ENCODE peak calls at places on chromosomes 2 and 18, in four cellular contexts. T is mesenteric fat pad; H is stimulated activated naive B cell treated with anti-CD40 and anti-IgM and Interleukin-4, amounts not matched to agents 10 μg/mL and 1 μg/mL and 100 μg/mL, for 72 hours; V is NCI-H1105. G is an unnamed sample.

GRCh38 chr2:104562537-104562936 is 291.4 kb upstream of the POU3F3 start:
- DNase-seq in T (no peak), H (no peak), V (no peak), G (no peak)

GRCh38 chr18:58682429-58683069 is 11.3 kb downstream of the MALT1 start:
- DNase-seq in T (no peak), H (no peak), V (peak; percentile 42), G (peak; percentile 38)

GRCh38 chr18:58856881-58857280 is 7.8 kb upstream of the ZNF532 start:
- DNase-seq in T (no peak), H (no peak), V (no peak), G (no peak)

GRCh38 chr2:179260224-179260623 is 4.4 kb downstream of the SESTD1 start:
- DNase-seq in T (no peak), H (no peak), V (no peak), G (no peak)

GRCh38 chr2:18991177-18992168 is 366.9 kb downstream of the OSR1 start:
- DNase-seq in T (no peak), H (no peak), V (peak; percentile 91), G (peak; percentile 84)

GRCh38 chr2:176145085-176145969 is 6.0 kb upstream of the HOXD4 start:
- DNase-seq in T (no peak), H (no peak), V (no peak), G (no peak)

GRCh38 chr2:28318023-28318422 is 74.6 kb upstream of the FOSL2 start:
- DNase-seq in T (peak; percentile 12), H (no peak), V (no peak), G (no peak)

GRCh38 chr2:18149660-18150246 is 271.3 kb downstream of the KCNS3 start:
- DNase-seq in T (no peak), H (no peak), V (peak; percentile 50), G (peak; percentile 27)

GRCh38 chr18:231563-231962 is 36.3 kb downstream of the THOC1 start:
- DNase-seq in T (no peak), H (no peak), V (no peak), G (no peak)

GRCh38 chr2:196607073-196607472 is 32.4 kb upstream of the CCDC150 start:
- DNase-seq in T (no peak), H (no peak), V (no peak), G (peak; percentile 62)

GRCh38 chr2:222842517-222843174 is 18.2 kb upstream of the ACSL3 start:
- DNase-seq in T (no peak), H (no peak), V (no peak), G (peak; percentile 43)

GRCh38 chr2:210997373-210997772 is 441.0 kb downstream of the CPS1 start:
- DNase-seq in T (no peak), H (no peak), V (no peak), G (no peak)

GRCh38 chr18:34650121-34650545 is 60.0 kb upstream of the DTNA start:
- DNase-seq in T (no peak), H (no peak), V (no peak), G (no peak)

GRCh38 chr2:59774821-59775463 is 778.5 kb downstream of the BCL11A start:
- DNase-seq in T (no peak), H (no peak), V (no peak), G (no peak)

GRCh38 chr2:197628043-197628500 is 47.3 kb downstream of the RFTN2 start:
- DNase-seq in T (no peak), H (no peak), V (no peak), G (no peak)

GRCh38 chr2:45814951-45815621 is 163.6 kb downstream of the PRKCE start:
- DNase-seq in T (no peak), H (no peak), V (no peak), G (no peak)

GRCh38 chr2:183057333-183057985 is 19.2 kb upstream of the NCKAP1 start:
- DNase-seq in T (no peak), H (no peak), V (no peak), G (no peak)

GRCh38 chr18:43274526-43274925 is 2.8 kb downstream of the SYT4 start:
- DNase-seq in T (no peak), H (no peak), V (no peak), G (no peak)